ENCODE peak calls at places on chromosomes 7 and 10, in ten cellular contexts. B is colonic mucosa; I is T-helper 2 cell; H is GM12865; U is AG10803; X is adipocyte; N is endothelial cell; S is GM23248; C is activated naive CD4-positive, alpha-beta T cell treated with anti-CD3 and anti-CD28 coated beads for 36 hours; G is naive thymus-derived CD4-positive, alpha-beta T cell. V is an unnamed sample.

GRCh38 chr7:106599343-106599698 is 61.6 kb downstream of the CCDC71L start:
- DNase-seq in B (peak), I (no peak), H (no peak), U (no peak), X (no peak), N (no peak), S (no peak), C (no peak), G (no peak), V (no peak)

GRCh38 chr10:101292194-101293006 is 61.6 kb upstream of the BTRC start:
- DNase-seq in B (no peak), I (no peak), H (no peak), U (no peak), X (peak), N (peak), S (peak), C (peak), G (no peak), V (no peak)

GRCh38 chr10:63253040-63253439 is 119.9 kb downstream of the NRBF2 start:
- DNase-seq in B (no peak), I (no peak), H (no peak), U (no peak), X (no peak), N (no peak), S (no peak), C (no peak), G (no peak), V (no peak)

GRCh38 chr7:77157446-77157845 is 35.0 kb downstream of the CCDC146 start:
- DNase-seq in B (no peak), I (peak), H (peak), U (peak), X (peak), N (no peak), S (peak), C (no peak), G (no peak), V (no peak)

GRCh38 chr10:4847580-4848020 is 21.6 kb downstream of the AKR1E2 start:
- DNase-seq in B (no peak), I (peak), H (no peak), U (peak), X (peak), N (no peak), S (peak), C (no peak), G (no peak), V (no peak)

GRCh38 chr7:128091106-128091505 is 59.9 kb upstream of the LRRC4 start:
- DNase-seq in B (no peak), I (no peak), H (no peak), U (peak), X (peak), N (no peak), S (peak), C (no peak), G (no peak), V (no peak)

GRCh38 chr7:134174797-134175261 is 47.7 kb downstream of the LRGUK start:
- DNase-seq in B (no peak), I (peak), H (peak), U (peak), X (peak), N (no peak), S (peak), C (peak), G (no peak), V (peak)

GRCh38 chr10:119942973-119943372 is 50.4 kb downstream of the SEC23IP start:
- DNase-seq in B (no peak), I (no peak), H (no peak), U (no peak), X (peak), N (no peak), S (peak), C (no peak), G (no peak), V (no peak)

GRCh38 chr10:119281581-119282071 is 74.3 kb downstream of the GRK5 start:
- DNase-seq in B (no peak), I (no peak), H (no peak), U (peak), X (peak), N (no peak), S (peak), C (no peak), G (no peak), V (no peak)

GRCh38 chr10:71569775-71570588 is 149.6 kb downstream of the C10orf105 start:
- DNase-seq in B (peak), I (peak), H (peak), U (peak), X (peak), N (peak), S (peak), C (peak), G (peak), V (peak)

V was measured in immature natural killer cell.